ENCODE peak calls at places on chromosome 1, in ten cellular contexts. L is hepatocyte, I is GM23248, G is mammary epithelial cell, Q is DND-41, O is MM.1S, F is PC-3, J is fibroblast of lung, B is HCT116, M is astrocyte. V is an unnamed sample. For H3K4me1, the result is how much of the 10 kb centered on the place peaks cover.

GRCh38 chr1:36706416-36706815 is 223.7 kb upstream of the CSF3R start:
- DNase-seq in F (no peak), B (no peak), J (no peak), O (no peak), Q (no peak), L (no peak), I (no peak), G (no peak), M (no peak), V (no peak)

GRCh38 chr1:80582980-80583379 is 1217.8 kb upstream of the ADGRL2 start:
- DNase-seq in M (peak), I (no peak), G (no peak), Q (no peak), L (no peak), B (no peak), J (peak), F (no peak), O (no peak), V (no peak)

GRCh38 chr1:179384027-179384426 is 18.3 kb downstream of the AXDND1 start:
- DNase-seq in I (no peak), J (no peak), L (no peak), F (no peak), B (no peak), O (no peak), M (no peak), G (no peak), Q (no peak), V (no peak)

GRCh38 chr1:60982539-60982938 is 99.8 kb upstream of the NFIA start:
- DNase-seq in M (no peak), F (no peak), Q (no peak), J (no peak), I (no peak), B (no peak), O (no peak), G (no peak), L (no peak), V (no peak)

GRCh38 chr1:159012495-159012894 is 2.8 kb downstream of the IFI16 start:
- DNase-seq in Q (peak), J (peak), B (no peak), L (no peak), G (peak), M (peak), O (peak), I (peak), F (no peak), V (peak)

GRCh38 chr1:23581219-23581618 is 21.9 kb upstream of the ID3 start:
- DNase-seq in G (no peak), F (no peak), O (no peak), M (no peak), B (no peak), J (peak), Q (no peak), L (no peak), I (no peak), V (no peak)

GRCh38 chr1:208238710-208239517 is 5.3 kb downstream of the PLXNA2 start:
- DNase-seq in F (peak), O (peak), J (peak), G (peak), L (peak), I (peak), B (peak), M (peak), Q (peak), V (peak)

GRCh38 chr1:30312226-30312625 is 411.2 kb downstream of the MATN1 start:
- DNase-seq in I (no peak), O (no peak), M (no peak), L (no peak), F (no peak), J (no peak), B (no peak), Q (no peak), G (no peak), V (no peak)

GRCh38 chr1:171983584-171983983 is 142.3 kb downstream of the DNM3 start:
- DNase-seq in J (peak), G (peak), F (peak), Q (no peak), I (peak), O (peak), B (peak), M (no peak), L (peak), V (peak)

GRCh38 chr1:70818391-70818790 is 229.2 kb downstream of the PTGER3 start:
- DNase-seq in I (peak), O (no peak), B (no peak), F (no peak), Q (no peak), J (no peak), L (no peak), G (no peak), M (no peak), V (peak)

GRCh38 chr1:219660666-219661463 is 48.0 kb upstream of the ZC3H11B start:
- DNase-seq in J (peak), B (peak), I (peak), F (peak), G (peak), M (peak), Q (no peak), L (peak), O (peak), V (peak)

GRCh38 chr1:184075040-184076029 is 23.8 kb downstream of the TSEN15 start:
- DNase-seq in J (peak), Q (peak), M (peak), F (peak), O (peak), L (peak), G (peak), B (peak), I (peak), V (peak)

DNA sequence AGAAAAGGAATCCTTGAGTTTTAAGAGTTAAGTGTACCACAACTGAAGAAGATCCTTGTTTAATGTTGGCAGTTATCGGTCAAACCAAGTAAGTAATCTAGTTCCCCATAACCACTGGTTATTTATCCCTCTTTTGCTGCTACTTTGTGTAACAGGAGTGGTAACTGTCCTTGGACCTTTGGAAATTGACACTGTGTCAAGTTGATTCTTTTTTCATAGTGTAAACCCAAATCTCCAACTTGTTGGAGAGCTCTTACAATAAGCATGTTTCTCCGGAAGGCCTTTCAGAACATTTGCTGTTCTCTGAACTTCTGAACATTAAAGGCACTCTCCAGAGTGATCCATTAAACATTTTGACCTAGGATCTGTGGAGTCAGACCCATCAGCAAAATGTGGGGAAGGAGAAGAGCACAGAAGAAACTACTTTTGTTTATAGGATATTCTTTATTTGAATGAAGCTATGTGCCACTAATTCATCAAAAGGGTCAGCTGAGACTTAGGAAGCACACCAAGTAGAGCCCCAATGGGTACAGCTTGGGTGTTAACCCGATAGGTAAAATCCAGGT is 3.9 kb downstream of the AHCYL1 start:
- DNase-seq in L (no peak), F (no peak), O (no peak), M (no peak), B (no peak), G (no peak), J (no peak), I (no peak), Q (no peak), V (no peak)
- H3K4me1 ChIP-seq in L (under half), F (under half), O (under half), M (under half), B (under half), G (under half), J (under half), I (under half), Q (under half), V (under half)

DNA sequence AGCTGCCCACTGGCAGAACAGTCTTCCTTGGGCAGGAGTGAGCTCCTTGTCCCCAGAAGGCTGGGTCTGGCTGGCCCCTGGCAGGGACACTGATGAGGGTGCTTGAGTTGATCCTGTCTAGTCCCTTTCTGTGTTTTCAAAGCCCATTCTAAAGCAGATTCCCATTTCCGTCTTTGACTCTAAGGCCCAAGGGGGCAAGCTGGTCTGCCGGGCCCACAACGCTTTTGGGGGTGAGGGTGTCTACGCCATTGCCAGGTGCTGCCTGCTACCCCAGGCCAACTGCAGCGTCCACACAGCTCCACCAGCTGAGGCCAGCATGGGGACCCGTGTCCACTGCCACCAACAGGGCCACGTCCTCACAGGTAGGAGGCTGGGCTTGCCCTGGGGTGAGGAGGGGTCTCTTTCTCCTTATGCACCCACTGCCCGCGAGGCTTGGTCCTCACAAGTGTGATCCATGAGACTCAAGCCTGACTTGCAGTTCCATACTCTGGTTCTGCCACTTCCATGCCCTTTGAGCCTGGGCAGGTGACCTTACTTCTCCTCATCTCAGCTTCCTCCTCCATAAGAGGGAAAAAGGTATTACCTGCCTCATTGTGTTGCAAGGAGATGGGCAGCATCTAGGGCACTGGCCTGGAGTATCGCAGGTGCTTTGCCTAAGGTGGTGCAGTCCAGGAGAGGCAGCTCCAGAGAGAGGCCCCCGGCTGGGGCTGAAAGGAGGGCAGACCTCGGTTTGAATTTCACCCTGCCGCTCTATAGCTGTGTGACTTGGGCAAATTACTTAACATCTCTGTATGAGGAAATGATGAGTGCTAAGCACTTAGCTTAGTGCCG is 20.2 kb downstream of the PCSK9 start:
- DNase-seq in L (no peak), Q (no peak), G (no peak), I (no peak), O (no peak), B (no peak), M (no peak), F (no peak), J (no peak), V (no peak)
- TF ChIP-seq EZH2 in L (no peak), Q (no peak), G (no peak), I (no peak), O (no peak), B (no peak), M (no peak), F (no peak), J (no peak), V (no peak)

GRCh38 chr1:27403931-27404330 is 11.5 kb downstream of the GPR3 start:
- DNase-seq in F (no peak), I (no peak), G (no peak), O (no peak), M (no peak), Q (no peak), L (no peak), B (no peak), J (no peak), V (no peak)
- H3K27ac ChIP-seq in F (no peak), I (peak), G (no peak), O (no peak), M (no peak), Q (no peak), L (peak), B (no peak), J (peak), V (no peak)

GRCh38 chr1:212471286-212471685 is 38.6 kb downstream of the NENF start:
- DNase-seq in J (no peak), L (no peak), I (no peak), M (no peak), O (no peak), G (no peak), Q (no peak), F (no peak), B (no peak), V (no peak)
- H3K4me1 ChIP-seq in J (under half), L (under half), I (under half), M (under half), O (under half), G (under half), Q (under half), F (under half), B (under half), V (under half)

GRCh38 chr1:165352442-165353293 is 3.8 kb downstream of the LMX1A start:
- DNase-seq in B (no peak), F (no peak), G (no peak), Q (no peak), I (no peak), M (no peak), L (peak), J (no peak), O (no peak), V (no peak)

GRCh38 chr1:165355221-165355976 is 1.1 kb downstream of the LMX1A start:
- DNase-seq in I (no peak), J (no peak), F (no peak), B (no peak), O (no peak), G (no peak), Q (no peak), M (no peak), L (no peak), V (no peak)

GRCh38 chr1:165354739-165355138 is 1.8 kb downstream of the LMX1A start:
- DNase-seq in F (no peak), B (no peak), J (no peak), I (no peak), O (no peak), Q (no peak), M (no peak), L (no peak), G (no peak), V (no peak)

GRCh38 chr1:165352109-165352441 is 4.4 kb downstream of the LMX1A start:
- DNase-seq in Q (no peak), F (no peak), J (no peak), G (no peak), B (no peak), I (no peak), L (no peak), M (no peak), O (no peak), V (no peak)

DNA sequence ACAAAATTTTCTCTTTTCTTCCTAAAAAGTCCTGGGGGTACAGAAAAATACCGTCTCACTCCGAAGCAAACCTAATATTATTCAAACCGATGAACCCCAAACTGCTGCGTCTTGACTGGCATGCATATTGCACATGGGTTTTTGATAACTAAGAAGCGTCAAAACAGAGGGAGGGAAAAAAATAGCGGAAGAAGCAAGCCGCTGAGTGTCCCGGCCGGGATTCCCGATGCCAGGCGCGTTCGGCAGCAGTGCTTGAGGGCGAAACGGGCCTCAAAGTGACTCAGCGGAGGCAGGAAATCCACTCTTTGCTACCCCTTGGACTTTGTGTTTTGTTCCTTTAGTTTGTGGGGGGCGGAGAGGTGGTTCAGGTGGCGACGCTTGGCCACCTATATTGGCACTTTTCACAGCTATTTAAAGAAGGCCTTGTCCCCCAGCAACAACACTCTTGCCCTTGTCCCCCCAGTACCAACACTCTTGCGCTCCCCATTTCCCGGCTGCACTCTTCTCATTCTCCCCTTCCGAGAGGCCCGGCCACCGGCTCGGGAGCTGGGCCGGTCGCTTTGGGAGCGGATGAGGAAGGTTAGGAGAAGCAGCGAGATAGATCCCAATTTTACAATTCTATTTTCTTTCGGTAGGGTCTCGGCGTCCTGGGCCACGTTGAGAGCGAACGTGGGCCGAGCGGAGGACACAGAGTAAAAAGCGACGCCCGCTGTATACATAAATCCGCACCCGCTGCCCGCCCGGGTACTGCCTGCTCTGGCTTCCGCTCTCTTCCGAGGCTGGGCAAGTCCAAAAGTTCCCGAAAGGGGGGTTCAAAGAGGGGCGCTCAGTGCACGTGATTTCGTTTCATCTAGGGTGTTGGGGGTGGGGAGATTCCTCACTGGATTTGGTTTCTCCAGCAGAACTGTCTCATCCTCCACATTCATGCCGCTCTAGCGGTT is 2.5 kb downstream of the LMX1A start:
- DNase-seq in M (no peak), O (no peak), B (no peak), Q (no peak), L (no peak), G (no peak), F (no peak), I (no peak), J (no peak), V (no peak)
- TF ChIP-seq EZH2 in M (peak), O (no peak), B (no peak), Q (no peak), L (peak), G (peak), F (no peak), I (no peak), J (no peak), V (no peak)

V was measured in A673.